ENCODE peak calls at places on chromosomes 4 and X, in six cellular contexts. T is ascending aorta, M is left ventricle myocardium inferior, F is H9, U is psoas muscle, B is MCF 10A. Z is an unnamed sample.

GRCh38 chr4:4981427-4981826 is 37.8 kb downstream of the CYTL1 start:
- DNase-seq in U (no peak), M (no peak), T (no peak), B (peak), F (no peak), Z (no peak)

GRCh38 chrX:110281377-110281776 is 36.5 kb downstream of the AMMECR1 start:
- DNase-seq in F (no peak), T (no peak), U (no peak), M (no peak), B (no peak), Z (no peak)

GRCh38 chr4:113603926-113604325 is 157.6 kb downstream of the CAMK2D start:
- DNase-seq in T (no peak), M (no peak), B (no peak), U (no peak), F (no peak), Z (no peak)

GRCh38 chr4:116357758-116358157 is 727.6 kb downstream of the TRAM1L1 start:
- DNase-seq in T (no peak), U (no peak), M (no peak), B (peak), F (no peak), Z (no peak)

GRCh38 chrX:153495362-153495751 is 577 bp downstream of the BGN start:
- DNase-seq in U (no peak), T (peak), B (peak), F (no peak), M (peak), Z (no peak)

GRCh38 chr4:176789955-176790354 is 2.8 kb downstream of the VEGFC start:
- DNase-seq in T (no peak), B (peak), U (no peak), M (no peak), F (no peak), Z (no peak)

GRCh38 chr4:6561173-6561516 is 13.8 kb upstream of the MAN2B2 start:
- DNase-seq in F (no peak), M (no peak), T (no peak), B (no peak), U (peak), Z (no peak)

GRCh38 chr4:87117730-87118075 is 102.7 kb downstream of the KLHL8 start:
- DNase-seq in U (no peak), T (no peak), M (no peak), B (no peak), F (no peak), Z (no peak)

GRCh38 chr4:139833131-139833930 is 167.7 kb downstream of the MGST2 start:
- DNase-seq in T (no peak), B (no peak), M (no peak), U (no peak), F (peak), Z (no peak)

GRCh38 chr4:83108101-83108861 is 6.2 kb downstream of the PLAC8 start:
- DNase-seq in F (no peak), T (no peak), U (no peak), M (no peak), B (no peak), Z (no peak)

GRCh38 chr4:106312997-106313522 is 2.9 kb downstream of the TBCK start:
- DNase-seq in F (no peak), B (no peak), T (no peak), U (no peak), M (no peak), Z (no peak)

DNA sequence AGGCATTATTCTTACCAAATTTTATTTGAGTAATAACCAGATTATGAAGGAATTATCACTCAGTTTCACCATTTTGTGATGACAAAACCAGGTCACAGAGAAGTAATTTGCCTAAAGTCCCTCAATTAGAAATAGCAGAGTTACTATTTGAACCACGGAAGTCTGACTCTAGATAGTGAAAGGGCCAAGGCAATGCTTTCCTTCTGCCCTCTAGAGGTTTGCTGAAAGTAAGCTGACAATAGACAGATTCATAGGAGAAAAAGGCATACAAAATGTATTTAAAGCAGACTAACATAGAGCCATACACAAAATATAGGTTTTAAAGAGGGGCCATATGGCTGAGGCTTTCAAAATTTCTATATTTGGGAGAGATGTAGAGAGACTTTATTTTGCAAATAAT is 43.1 kb downstream of the CXXC4 start:
- DNase-seq in B (peak), F (no peak), U (no peak), T (no peak), M (no peak), Z (no peak)
- TF ChIP-seq CTCF in B (peak), F (peak), U (peak), T (no peak), M (peak), Z (no peak)

DNA sequence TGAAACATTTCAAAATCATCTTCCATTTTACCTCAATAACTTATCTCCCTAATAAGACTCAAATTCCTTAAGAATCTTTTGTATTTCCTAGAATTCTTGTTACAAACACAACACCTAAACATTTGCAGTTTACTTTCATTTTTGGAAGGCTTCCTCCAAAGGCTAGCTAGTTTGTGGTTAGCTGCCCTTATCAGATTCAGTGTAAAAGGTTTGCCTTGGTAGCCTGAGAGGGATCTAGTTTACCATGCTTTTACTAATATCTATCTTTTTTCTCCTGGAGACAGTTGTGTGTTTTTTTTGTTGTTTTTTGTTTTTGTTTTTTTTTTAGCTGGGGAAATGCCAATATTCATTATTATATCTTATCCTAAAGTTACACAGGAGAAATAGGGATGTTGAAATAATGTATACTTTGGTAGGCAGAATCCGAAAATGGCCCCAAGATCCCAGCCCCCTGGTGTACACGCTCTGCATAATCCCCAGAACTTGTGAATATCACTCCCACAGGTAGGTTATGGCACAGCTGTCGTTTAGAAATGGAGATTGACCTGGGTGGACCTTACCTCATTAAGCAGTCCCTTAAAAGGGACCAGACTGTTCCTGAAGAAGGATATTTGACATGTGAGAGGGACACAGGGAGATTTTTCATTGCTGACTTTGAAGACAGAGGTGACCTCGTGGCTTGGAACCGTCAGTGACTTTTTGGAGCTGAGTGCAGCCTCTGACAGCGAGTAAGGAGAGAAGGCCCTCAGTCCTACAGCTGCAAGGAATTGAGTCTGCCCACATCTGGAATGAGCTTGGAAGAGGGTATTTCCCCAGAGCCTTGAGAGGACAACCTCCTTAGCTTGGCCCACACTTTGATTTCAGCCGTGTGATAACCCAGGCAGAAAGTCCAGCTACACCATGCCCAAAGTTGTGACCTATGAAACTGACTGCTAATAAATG is 33.4 kb downstream of the SEPTIN11 start:
- DNase-seq in T (no peak), F (no peak), U (no peak), B (no peak), M (no peak), Z (no peak)
- TF ChIP-seq CTCF in T (no peak), F (peak), U (no peak), B (no peak), M (no peak), Z (no peak)

GRCh38 chrX:155046129-155046810 is 19.6 kb downstream of the FUNDC2 start:
- DNase-seq in M (no peak), F (no peak), T (no peak), U (no peak), B (no peak), Z (no peak)

GRCh38 chrX:155053656-155054055 is 17.3 kb downstream of the CMC4 start:
- DNase-seq in T (no peak), F (no peak), U (no peak), M (no peak), B (no peak), Z (no peak)

GRCh38 chrX:155046811-155047528 is 20.3 kb downstream of the FUNDC2 start:
- DNase-seq in B (no peak), F (no peak), M (no peak), T (no peak), U (no peak), Z (no peak)

GRCh38 chrX:155052738-155053498 is 18.0 kb downstream of the CMC4 start:
- DNase-seq in F (no peak), U (no peak), M (no peak), B (no peak), T (no peak), Z (no peak)

GRCh38 chrX:155048997-155049619 is 21.8 kb downstream of the CMC4 start:
- DNase-seq in U (peak), F (peak), B (peak), T (peak), M (no peak), Z (no peak)
- TF ChIP-seq CTCF in U (peak), F (peak), B (peak), T (peak), M (peak), Z (peak)

GRCh38 chrX:39137363-39137954 is 336.2 kb downstream of the MID1IP1 start:
- DNase-seq in T (no peak), U (no peak), M (no peak), B (no peak), F (no peak), Z (no peak)

GRCh38 chrX:39133971-39134370 is 332.7 kb downstream of the MID1IP1 start:
- DNase-seq in T (no peak), F (peak), M (no peak), U (no peak), B (peak), Z (no peak)
- TF ChIP-seq CTCF in T (no peak), F (peak), M (peak), U (no peak), B (no peak), Z (no peak)

GRCh38 chr4:110480741-110481271 is 4.9 kb downstream of the ENPEP start:
- DNase-seq in T (no peak), M (no peak), F (no peak), U (no peak), B (no peak), Z (no peak)

GRCh38 chr4:110484029-110484428 is 8.1 kb downstream of the ENPEP start:
- DNase-seq in B (no peak), U (no peak), M (no peak), F (no peak), T (no peak), Z (no peak)

GRCh38 chr4:110485452-110485851 is 9.5 kb downstream of the ENPEP start:
- DNase-seq in T (no peak), B (no peak), F (no peak), U (no peak), M (no peak), Z (no peak)

GRCh38 chr4:110484767-110485166 is 8.8 kb downstream of the ENPEP start:
- DNase-seq in F (no peak), M (no peak), U (peak), B (peak), T (no peak), Z (no peak)

DNA sequence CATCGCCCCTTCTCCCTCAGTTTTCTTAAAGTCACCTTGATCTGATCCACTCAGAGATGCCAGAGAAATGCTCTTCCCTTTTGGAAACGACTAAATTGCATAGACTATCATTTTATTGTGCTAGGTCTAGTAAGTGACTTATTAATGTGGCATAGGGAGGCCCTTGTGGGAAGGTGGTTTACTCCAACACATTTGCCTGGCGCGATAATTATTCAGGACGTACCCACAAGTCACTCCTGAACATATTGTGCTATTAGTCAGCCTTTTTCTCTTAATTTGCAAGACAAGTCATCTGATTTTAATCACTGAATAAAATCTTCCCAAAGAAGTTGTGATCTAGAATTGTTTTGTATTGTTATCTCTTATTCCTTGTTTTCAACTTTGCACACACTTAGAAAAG is 7.6 kb downstream of the ENPEP start:
- DNase-seq in M (no peak), T (no peak), U (no peak), F (no peak), B (no peak), Z (no peak)
- TF ChIP-seq CTCF in M (no peak), T (no peak), U (no peak), F (no peak), B (no peak), Z (no peak)

GRCh38 chrX:38293741-38294140 is 33.6 kb downstream of the RPGR start:
- DNase-seq in M (no peak), B (no peak), U (no peak), F (no peak), T (no peak), Z (no peak)
- TF ChIP-seq CTCF in M (no peak), B (no peak), U (no peak), F (no peak), T (no peak), Z (no peak)

DNA sequence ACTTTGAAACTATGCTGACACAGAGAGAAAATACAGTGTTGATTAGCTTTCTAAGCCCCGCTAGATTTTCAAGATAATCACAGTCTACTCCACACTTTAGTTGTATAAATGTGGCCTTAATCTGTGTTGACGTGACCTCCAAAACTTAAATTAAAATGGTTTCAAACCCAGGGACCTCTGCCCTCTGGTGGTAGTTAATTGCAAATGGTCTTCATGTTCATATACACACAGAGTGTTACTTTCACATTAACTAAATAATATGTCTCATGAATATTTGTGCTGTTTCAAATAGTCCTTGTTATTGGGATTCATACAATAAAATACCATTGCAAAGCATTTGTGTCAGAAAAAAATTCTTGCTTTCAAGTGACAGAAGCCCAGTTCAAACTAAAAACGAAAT is 64.3 kb downstream of the TASL start:
- DNase-seq in B (peak), M (no peak), U (no peak), T (no peak), F (no peak), Z (no peak)
- TF ChIP-seq CTCF in B (peak), M (peak), U (peak), T (peak), F (peak), Z (peak)

Z was measured in CD14-positive monocyte.